ENCODE peak calls at places on chromosomes 13 and 19, in five cellular contexts. One of them, this sample, is unnamed. For H3K4me1 and H3K27me3, the result is how much of the 10 kb centered on the place peaks cover.

GRCh38 chr19:18093439-18094161 is 4.0 kb upstream of the MAST3 start:
- DNase-seq in suprapubic skin: no peak
- DNase-seq in tibial artery: no peak
- DNase-seq in neuronal stem cell: no peak
- DNase-seq in stomach: no peak
- DNase-seq in this sample: no peak

GRCh38 chr13:23743717-23744116 is 145.5 kb downstream of the MIPEP start:
- DNase-seq in stomach: no peak
- DNase-seq in tibial artery: no peak
- DNase-seq in suprapubic skin: no peak
- DNase-seq in neuronal stem cell: no peak
- DNase-seq in this sample: no peak

GRCh38 chr13:110047511-110047910 is 259.4 kb downstream of the COL4A1 start:
- DNase-seq in neuronal stem cell: no peak
- DNase-seq in tibial artery: peak
- DNase-seq in stomach: peak
- DNase-seq in suprapubic skin: no peak
- DNase-seq in this sample: no peak

GRCh38 chr19:18650468-18651001 is 13.7 kb downstream of the KLHL26 start:
- DNase-seq in tibial artery: peak
- DNase-seq in neuronal stem cell: no peak
- DNase-seq in suprapubic skin: peak
- DNase-seq in stomach: peak
- DNase-seq in this sample: no peak

GRCh38 chr13:30453727-30454126 is 12.0 kb downstream of the HMGB1 start:
- DNase-seq in tibial artery: no peak
- DNase-seq in suprapubic skin: no peak
- DNase-seq in neuronal stem cell: no peak
- DNase-seq in stomach: no peak
- DNase-seq in this sample: no peak

GRCh38 chr19:11339254-11340098 is at the start of gene RAB3D:
- DNase-seq in neuronal stem cell: peak
- DNase-seq in tibial artery: peak
- DNase-seq in stomach: peak
- DNase-seq in suprapubic skin: peak
- DNase-seq in this sample: peak

GRCh38 chr19:18415177-18415867 is 3.9 kb upstream of the SSBP4 start:
- DNase-seq in neuronal stem cell: no peak
- DNase-seq in suprapubic skin: peak
- DNase-seq in stomach: no peak
- DNase-seq in tibial artery: peak
- DNase-seq in this sample: peak

GRCh38 chr19:14089662-14090508 is 666 bp downstream of the SAMD1 start:
- DNase-seq in tibial artery: peak
- DNase-seq in neuronal stem cell: peak
- DNase-seq in suprapubic skin: no peak
- DNase-seq in stomach: peak
- DNase-seq in this sample: no peak

GRCh38 chr13:84118845-84119409 is 236.7 kb upstream of the SLITRK1 start:
- DNase-seq in neuronal stem cell: no peak
- DNase-seq in suprapubic skin: no peak
- DNase-seq in tibial artery: no peak
- DNase-seq in stomach: no peak
- DNase-seq in this sample: no peak

GRCh38 chr13:29195459-29195858 is 375.3 kb downstream of the MTUS2 start:
- DNase-seq in tibial artery: no peak
- DNase-seq in stomach: no peak
- DNase-seq in suprapubic skin: no peak
- DNase-seq in neuronal stem cell: no peak
- DNase-seq in this sample: no peak

GRCh38 chr13:37383066-37383465 is 215.5 kb downstream of the POSTN start:
- DNase-seq in tibial artery: no peak
- DNase-seq in suprapubic skin: no peak
- DNase-seq in neuronal stem cell: no peak
- DNase-seq in stomach: no peak
- DNase-seq in this sample: no peak

GRCh38 chr13:45105895-45106294 is 14.4 kb upstream of the GTF2F2 start:
- DNase-seq in neuronal stem cell: no peak
- DNase-seq in suprapubic skin: no peak
- DNase-seq in stomach: no peak
- DNase-seq in tibial artery: no peak
- DNase-seq in this sample: no peak

GRCh38 chr19:29393915-29394460 is 131.8 kb upstream of the VSTM2B start:
- DNase-seq in tibial artery: no peak
- DNase-seq in suprapubic skin: no peak
- DNase-seq in neuronal stem cell: no peak
- DNase-seq in stomach: no peak
- DNase-seq in this sample: no peak

GRCh38 chr13:41178040-41178439 is 16.3 kb downstream of the KBTBD7 start:
- DNase-seq in stomach: no peak
- DNase-seq in suprapubic skin: no peak
- DNase-seq in neuronal stem cell: no peak
- DNase-seq in tibial artery: no peak
- DNase-seq in this sample: no peak

GRCh38 chr13:80945328-80945727 is 604.4 kb upstream of the SPRY2 start:
- DNase-seq in stomach: peak
- DNase-seq in suprapubic skin: no peak
- DNase-seq in tibial artery: no peak
- DNase-seq in neuronal stem cell: peak
- DNase-seq in this sample: no peak

GRCh38 chr13:107866007-107866665 is 349.2 kb downstream of the LIG4 start:
- DNase-seq in tibial artery: no peak
- DNase-seq in suprapubic skin: no peak
- DNase-seq in stomach: no peak
- DNase-seq in neuronal stem cell: peak
- DNase-seq in this sample: no peak

GRCh38 chr13:88979465-88980180 is 1308.5 kb downstream of the SLITRK5 start:
- DNase-seq in stomach: no peak
- DNase-seq in tibial artery: no peak
- DNase-seq in suprapubic skin: no peak
- DNase-seq in neuronal stem cell: no peak
- DNase-seq in this sample: no peak

GRCh38 chr19:45391346-45391745 is 13.5 kb downstream of the PPP1R13L start:
- DNase-seq in neuronal stem cell: no peak
- DNase-seq in stomach: no peak
- DNase-seq in tibial artery: no peak
- DNase-seq in suprapubic skin: no peak
- DNase-seq in this sample: no peak

GRCh38 chr13:102286326-102286725 is 115.5 kb downstream of the FGF14 start:
- DNase-seq in stomach: no peak
- DNase-seq in neuronal stem cell: no peak
- DNase-seq in suprapubic skin: no peak
- DNase-seq in tibial artery: no peak
- DNase-seq in this sample: no peak

GRCh38 chr19:10808937-10809655 is 26.9 kb downstream of the TMED1 start:
- DNase-seq in suprapubic skin: no peak
- DNase-seq in tibial artery: no peak
- DNase-seq in stomach: peak
- DNase-seq in neuronal stem cell: no peak
- DNase-seq in this sample: no peak

GRCh38 chr19:41321204-41321599 is 11.2 kb downstream of the CCDC97 start:
- DNase-seq in neuronal stem cell: no peak
- DNase-seq in stomach: no peak
- DNase-seq in tibial artery: no peak
- DNase-seq in suprapubic skin: no peak
- DNase-seq in this sample: no peak

GRCh38 chr13:36820222-36820621 is 1.2 kb downstream of the RFXAP start:
- DNase-seq in neuronal stem cell: no peak
- DNase-seq in suprapubic skin: no peak
- DNase-seq in stomach: no peak
- DNase-seq in tibial artery: no peak
- DNase-seq in this sample: no peak

GRCh38 chr19:11264452-11265176 is 2.3 kb upstream of the DOCK6 start:
- DNase-seq in suprapubic skin: no peak
- DNase-seq in neuronal stem cell: no peak
- DNase-seq in tibial artery: no peak
- DNase-seq in stomach: peak
- DNase-seq in this sample: peak

GRCh38 chr19:54137913-54138776 is 583 bp downstream of the CNOT3 start:
- DNase-seq in tibial artery: no peak
- DNase-seq in stomach: no peak
- DNase-seq in neuronal stem cell: no peak
- DNase-seq in suprapubic skin: no peak
- DNase-seq in this sample: no peak

GRCh38 chr13:40408602-40409001 is 257.8 kb downstream of the FOXO1 start:
- DNase-seq in suprapubic skin: no peak
- DNase-seq in tibial artery: no peak
- DNase-seq in stomach: no peak
- DNase-seq in neuronal stem cell: no peak
- DNase-seq in this sample: no peak

GRCh38 chr13:43390101-43390500 is 366.7 kb downstream of the DNAJC15 start:
- DNase-seq in tibial artery: no peak
- DNase-seq in neuronal stem cell: no peak
- DNase-seq in suprapubic skin: no peak
- DNase-seq in stomach: no peak
- DNase-seq in this sample: no peak

GRCh38 chr13:110520431-110521295 is 40.9 kb downstream of the RAB20 start:
- DNase-seq in stomach: peak
- DNase-seq in suprapubic skin: peak
- DNase-seq in neuronal stem cell: no peak
- DNase-seq in tibial artery: peak
- DNase-seq in this sample: peak

GRCh38 chr13:44306401-44307192 is 67.0 kb upstream of the SERP2 start:
- DNase-seq in neuronal stem cell: peak
- DNase-seq in suprapubic skin: no peak
- DNase-seq in tibial artery: peak
- DNase-seq in stomach: peak
- DNase-seq in this sample: no peak

GRCh38 chr13:99484405-99484981 is 16.8 kb upstream of the TM9SF2 start:
- DNase-seq in neuronal stem cell: no peak
- DNase-seq in stomach: no peak
- DNase-seq in suprapubic skin: no peak
- DNase-seq in tibial artery: no peak
- DNase-seq in this sample: no peak

GRCh38 chr19:2034729-2035589 is 16.1 kb downstream of the MKNK2 start:
- DNase-seq in neuronal stem cell: no peak
- DNase-seq in stomach: peak
- DNase-seq in suprapubic skin: peak
- DNase-seq in tibial artery: no peak
- DNase-seq in this sample: no peak

GRCh38 chr13:60152904-60153303 is 10.8 kb downstream of the DIAPH3 start:
- DNase-seq in suprapubic skin: no peak
- DNase-seq in neuronal stem cell: no peak
- DNase-seq in tibial artery: no peak
- DNase-seq in stomach: no peak
- DNase-seq in this sample: no peak

GRCh38 chr19:30425885-30426838 is 54.0 kb downstream of the ZNF536 start:
- DNase-seq in stomach: no peak
- DNase-seq in neuronal stem cell: no peak
- DNase-seq in tibial artery: no peak
- DNase-seq in suprapubic skin: no peak
- DNase-seq in this sample: no peak

GRCh38 chr13:18235756-18236527 is 945.7 kb downstream of the TUBA3C start:
- DNase-seq in tibial artery: no peak
- DNase-seq in neuronal stem cell: no peak
- DNase-seq in stomach: no peak
- DNase-seq in suprapubic skin: no peak
- DNase-seq in this sample: no peak

GRCh38 chr19:6087074-6087506 is 23.2 kb downstream of the RFX2 start:
- DNase-seq in suprapubic skin: no peak
- DNase-seq in tibial artery: no peak
- DNase-seq in stomach: no peak
- DNase-seq in neuronal stem cell: peak
- DNase-seq in this sample: no peak

GRCh38 chr19:46659151-46660007 is 1.6 kb downstream of the DACT3 start:
- DNase-seq in tibial artery: peak
- DNase-seq in suprapubic skin: no peak
- DNase-seq in stomach: no peak
- DNase-seq in neuronal stem cell: peak
- DNase-seq in this sample: no peak

DNA sequence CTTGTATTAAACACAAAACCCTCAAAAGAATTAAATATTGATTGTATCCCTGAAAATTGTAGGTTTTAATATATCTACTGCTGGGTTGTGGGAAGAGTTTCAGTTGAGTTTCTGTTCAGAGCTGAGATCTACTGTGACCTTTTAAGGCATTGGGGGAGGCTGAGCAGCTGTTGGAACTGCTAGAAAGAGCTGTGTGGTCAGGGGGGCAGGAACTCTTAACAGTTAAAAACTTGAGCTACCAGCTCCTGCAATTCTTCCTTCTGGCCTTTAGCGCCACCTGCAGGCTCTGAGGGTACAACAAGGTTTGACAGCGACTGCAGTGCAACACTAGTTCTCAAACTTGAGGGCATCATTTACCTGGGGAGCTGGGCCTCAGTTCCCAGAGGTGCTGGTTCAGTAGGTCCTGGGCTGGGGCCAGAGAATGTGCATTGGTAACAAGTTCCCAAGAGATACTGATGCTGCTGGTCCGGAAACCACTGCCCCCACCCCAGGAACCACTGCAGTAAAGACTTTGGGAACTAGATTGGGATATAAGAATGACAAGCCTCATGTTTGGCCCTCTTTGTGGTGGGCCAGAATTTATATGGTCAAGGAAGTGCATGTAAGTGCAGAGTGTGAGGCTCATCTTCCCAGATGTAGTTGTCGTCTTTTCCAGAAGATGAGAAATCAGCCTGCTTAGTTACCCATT is 2.5 kb downstream of the RNASEH2B start:
- DNase-seq in stomach: peak
- DNase-seq in suprapubic skin: peak
- DNase-seq in tibial artery: peak
- DNase-seq in neuronal stem cell: peak
- DNase-seq in this sample: peak
- H3K4me1 ChIP-seq in stomach: half or more
- H3K4me1 ChIP-seq in suprapubic skin: under half
- H3K4me1 ChIP-seq in tibial artery: under half
- H3K4me1 ChIP-seq in neuronal stem cell: under half
- H3K4me1 ChIP-seq in this sample: under half

GRCh38 chr13:86399572-86399971 is 600.4 kb upstream of the SLITRK6 start:
- DNase-seq in suprapubic skin: no peak
- DNase-seq in stomach: no peak
- DNase-seq in tibial artery: no peak
- DNase-seq in neuronal stem cell: no peak
- DNase-seq in this sample: no peak

GRCh38 chr13:86402500-86402899 is 603.3 kb upstream of the SLITRK6 start:
- DNase-seq in neuronal stem cell: no peak
- DNase-seq in stomach: no peak
- DNase-seq in suprapubic skin: no peak
- DNase-seq in tibial artery: no peak
- DNase-seq in this sample: no peak

GRCh38 chr13:86397640-86398039 is 598.4 kb upstream of the SLITRK6 start:
- DNase-seq in suprapubic skin: no peak
- DNase-seq in tibial artery: no peak
- DNase-seq in neuronal stem cell: no peak
- DNase-seq in stomach: no peak
- DNase-seq in this sample: no peak

GRCh38 chr13:86403213-86403612 is 604.0 kb upstream of the SLITRK6 start:
- DNase-seq in neuronal stem cell: no peak
- DNase-seq in tibial artery: no peak
- DNase-seq in suprapubic skin: no peak
- DNase-seq in stomach: no peak
- DNase-seq in this sample: no peak
- H3K27ac ChIP-seq in neuronal stem cell: no peak
- H3K27ac ChIP-seq in tibial artery: no peak
- H3K27ac ChIP-seq in suprapubic skin: no peak
- H3K27ac ChIP-seq in stomach: no peak
- H3K27ac ChIP-seq in this sample: no peak

GRCh38 chr19:35474104-35474503 is 16.2 kb downstream of the KRTDAP start:
- DNase-seq in suprapubic skin: no peak
- DNase-seq in neuronal stem cell: no peak
- DNase-seq in tibial artery: no peak
- DNase-seq in stomach: no peak
- DNase-seq in this sample: no peak
- H3K27me3 ChIP-seq in suprapubic skin: under half
- H3K27me3 ChIP-seq in neuronal stem cell: under half
- H3K27me3 ChIP-seq in tibial artery: under half
- H3K27me3 ChIP-seq in stomach: under half
- H3K27me3 ChIP-seq in this sample: under half

GRCh38 chr19:49475191-49475932 is 1.3 kb downstream of the FLT3LG start:
- DNase-seq in stomach: no peak
- DNase-seq in suprapubic skin: no peak
- DNase-seq in tibial artery: no peak
- DNase-seq in neuronal stem cell: no peak
- DNase-seq in this sample: no peak
- H3K4me1 ChIP-seq in stomach: under half
- H3K4me1 ChIP-seq in suprapubic skin: under half
- H3K4me1 ChIP-seq in tibial artery: under half
- H3K4me1 ChIP-seq in neuronal stem cell: under half
- H3K4me1 ChIP-seq in this sample: under half

This sample was measured in breast epithelium.